ENCODE peak calls at places on chromosomes 5 and 9, in seven cellular contexts. B, L, F, N, Q, Y and G are unnamed samples.

GRCh38 chr9:136441191-136441680 is 1.6 kb upstream of the INPP5E start:
- DNase-seq in B (peak; percentile 54), L (no peak), F (no peak), N (no peak), Q (peak; percentile 56), Y (no peak), G (no peak)

GRCh38 chr5:14513266-14513665 is 68.3 kb upstream of the OTULINL start:
- DNase-seq in B (peak; percentile 21), L (no peak), F (no peak), N (no peak), Q (no peak), Y (no peak), G (no peak)

GRCh38 chr9:1743121-1743710 is 271.9 kb upstream of the SMARCA2 start:
- DNase-seq in B (no peak), L (no peak), F (no peak), N (no peak), Q (no peak), Y (no peak), G (no peak)

GRCh38 chr5:57335092-57335491 is 147.5 kb downstream of the ACTBL2 start:
- DNase-seq in B (peak; percentile 90), L (no peak), F (no peak), N (no peak), Q (no peak), Y (peak; percentile 70), G (no peak)

GRCh38 chr5:36301858-36302603 is at the start of gene RANBP3L:
- DNase-seq in B (peak; percentile 56), L (no peak), F (peak; percentile 46), N (no peak), Q (peak; percentile 35), Y (no peak), G (peak; percentile 74)

GRCh38 chr9:92736816-92737606 is 27.6 kb downstream of the BICD2 start:
- DNase-seq in B (peak; percentile 28), L (no peak), F (no peak), N (no peak), Q (no peak), Y (no peak), G (no peak)

GRCh38 chr5:75818661-75819060 is 101.4 kb upstream of the POC5 start:
- DNase-seq in B (no peak), L (no peak), F (no peak), N (no peak), Q (no peak), Y (no peak), G (no peak)

GRCh38 chr9:112555844-112556482 is 69.3 kb downstream of the KIAA1958 start:
- DNase-seq in B (no peak), L (no peak), F (peak; percentile 68), N (no peak), Q (no peak), Y (no peak), G (no peak)

GRCh38 chr5:149828161-149829011 is 98.3 kb downstream of the PPARGC1B start:
- DNase-seq in B (peak; percentile 91), L (peak; percentile 81), F (peak; percentile 91), N (peak; percentile 74), Q (peak; percentile 82), Y (peak; percentile 96), G (peak; percentile 93)

GRCh38 chr5:107023732-107024131 is 647.0 kb downstream of the EFNA5 start:
- DNase-seq in B (no peak), L (no peak), F (no peak), N (no peak), Q (no peak), Y (no peak), G (no peak)

GRCh38 chr9:126692041-126692758 is 78.5 kb downstream of the LMX1B start:
- DNase-seq in B (no peak), L (no peak), F (no peak), N (no peak), Q (no peak), Y (no peak), G (no peak)

GRCh38 chr9:89400398-89401116 is 82.3 kb downstream of the SECISBP2 start:
- DNase-seq in B (no peak), L (no peak), F (no peak), N (no peak), Q (no peak), Y (no peak), G (no peak)

GRCh38 chr9:114487607-114488300 is 17.5 kb downstream of the WHRN start:
- DNase-seq in B (peak; percentile 69), L (no peak), F (peak; percentile 69), N (peak; percentile 79), Q (peak; percentile 75), Y (peak; percentile 79), G (peak; percentile 71)

GRCh38 chr9:75083188-75083976 is 4.6 kb downstream of the NMRK1 start:
- DNase-seq in B (no peak), L (no peak), F (peak; percentile 62), N (peak; percentile 20), Q (no peak), Y (no peak), G (no peak)

GRCh38 chr5:102782245-102782872 is 27.3 kb downstream of the PAM start:
- DNase-seq in B (no peak), L (no peak), F (no peak), N (no peak), Q (no peak), Y (no peak), G (no peak)

GRCh38 chr5:179271301-179271650 is 74.0 kb downstream of the ADAMTS2 start:
- DNase-seq in B (no peak), L (no peak), F (no peak), N (no peak), Q (no peak), Y (no peak), G (no peak)

GRCh38 chr5:116626272-116626723 is 51.7 kb upstream of the SEMA6A start:
- DNase-seq in B (peak; percentile 22), L (peak; percentile 82), F (peak; percentile 63), N (no peak), Q (peak; percentile 81), Y (no peak), G (peak; percentile 74)

GRCh38 chr5:65803699-65804426 is 81.9 kb downstream of the NLN start:
- DNase-seq in B (peak; percentile 72), L (no peak), F (no peak), N (no peak), Q (no peak), Y (no peak), G (no peak)

GRCh38 chr5:129067745-129068144 is 26.8 kb upstream of the ISOC1 start:
- DNase-seq in B (no peak), L (no peak), F (no peak), N (no peak), Q (no peak), Y (no peak), G (no peak)

GRCh38 chr9:127219533-127219932 is 45.0 kb upstream of the GARNL3 start:
- DNase-seq in B (no peak), L (no peak), F (no peak), N (no peak), Q (peak; percentile 40), Y (no peak), G (no peak)

GRCh38 chr5:156421798-156422197 is 94.8 kb downstream of the SGCD start:
- DNase-seq in B (no peak), L (no peak), F (no peak), N (no peak), Q (no peak), Y (no peak), G (no peak)

GRCh38 chr5:54295658-54296276 is 14.6 kb downstream of the ARL15 start:
- DNase-seq in B (no peak), L (no peak), F (no peak), N (no peak), Q (no peak), Y (no peak), G (no peak)

GRCh38 chr9:21553441-21553840 is 71.3 kb upstream of the IFNE start:
- DNase-seq in B (no peak), L (no peak), F (no peak), N (no peak), Q (no peak), Y (no peak), G (no peak)

GRCh38 chr5:68088302-68088701 is 127.3 kb upstream of the PIK3R1 start:
- DNase-seq in B (peak; percentile 82), L (no peak), F (no peak), N (no peak), Q (no peak), Y (no peak), G (no peak)

GRCh38 chr5:173163219-173163618 is 18.9 kb downstream of the BNIP1 start:
- DNase-seq in B (peak; percentile 55), L (no peak), F (no peak), N (no peak), Q (peak; percentile 90), Y (no peak), G (peak; percentile 81)

GRCh38 chr9:76542360-76542759 is 83.4 kb downstream of the GCNT1 start:
- DNase-seq in B (no peak), L (no peak), F (no peak), N (no peak), Q (no peak), Y (no peak), G (peak; percentile 51)

GRCh38 chr9:976258-976804 is at the start of gene DMRT3:
- DNase-seq in B (no peak), L (no peak), F (no peak), N (no peak), Q (no peak), Y (no peak), G (no peak)

GRCh38 chr9:114046876-114047275 is 31.2 kb downstream of the AMBP start:
- DNase-seq in B (peak; percentile 52), L (no peak), F (no peak), N (no peak), Q (no peak), Y (no peak), G (no peak)

GRCh38 chr9:114216081-114216480 is 60.7 kb downstream of the COL27A1 start:
- DNase-seq in B (peak; percentile 45), L (no peak), F (peak; percentile 74), N (no peak), Q (peak; percentile 36), Y (no peak), G (peak; percentile 87)

DNA sequence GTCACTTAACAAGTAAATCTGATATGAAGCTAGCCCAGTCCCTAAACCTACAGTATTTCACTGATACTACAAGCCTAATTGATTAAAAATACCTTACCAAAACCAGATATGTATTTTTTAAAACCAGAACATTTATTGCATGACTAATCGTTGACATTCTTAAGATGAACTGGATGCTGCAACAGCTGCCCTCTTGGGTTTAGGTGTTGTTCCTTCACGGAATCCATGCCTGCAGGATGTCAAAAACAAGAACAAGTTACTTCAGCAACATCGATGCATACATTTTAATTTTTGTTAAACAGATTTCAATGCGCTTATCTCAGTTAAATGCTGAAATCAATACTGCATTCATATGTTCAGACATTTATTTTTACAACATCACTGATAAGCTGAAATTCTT is 2.7 kb downstream of the RPL37 start:
- DNase-seq in B (peak; percentile 30), L (no peak), F (no peak), N (no peak), Q (no peak), Y (no peak), G (no peak)
- H3K27ac ChIP-seq in B (no peak overlapping the region), L (no peak overlapping the region), F (peak overlapping the region; percentile 32), N (peak overlapping the region; percentile 96), Q (no peak overlapping the region), Y (peak overlapping the region; percentile 8), G (no peak overlapping the region)

GRCh38 chr9:14302405-14302804 is 11.5 kb downstream of the NFIB start:
- DNase-seq in B (no peak), L (no peak), F (no peak), N (no peak), Q (no peak), Y (no peak), G (no peak)
- H3K4me1 ChIP-seq in B (no peaks in the 10 kb centered on the region), L (no peaks in the 10 kb centered on the region), F (peaks cover 90% of the 10 kb centered on the region), N (no peaks in the 10 kb centered on the region), Q (peaks cover 21% of the 10 kb centered on the region), Y (peaks cover 38% of the 10 kb centered on the region), G (no peaks in the 10 kb centered on the region)

GRCh38 chr9:128276008-128276573 is at the start of gene SWI5:
- DNase-seq in B (peak; percentile 99), L (peak; percentile 100), F (peak; percentile 100), N (peak; percentile 100), Q (peak; percentile 100), Y (peak; percentile 97), G (peak; percentile 100)
- TF ChIP-seq POLR2A in B (no peak), L (peak; percentile 93), F (peak; percentile 76), N (no peak), Q (peak; percentile 72), Y (peak; percentile 96), G (peak; percentile 90)

GRCh38 chr5:170306381-170306790 is 8.8 kb upstream of the LCP2 start:
- DNase-seq in B (peak; percentile 0), L (peak; percentile 42), F (peak; percentile 70), N (peak; percentile 74), Q (peak; percentile 91), Y (no peak), G (peak; percentile 72)
- H3K27ac ChIP-seq in B (no peak overlapping the region), L (peak overlapping the region; percentile 54), F (peak overlapping the region; percentile 72), N (peak overlapping the region; percentile 65), Q (no peak overlapping the region), Y (no peak overlapping the region), G (no peak overlapping the region)